ENCODE peak calls at places on chromosomes 4 and X, in seven cellular contexts. D is SK-MEL-5, O is non-pigmented ciliary epithelial cell, F is ELR, G is aorta, Q is T follicular helper cell, T is Peyer's patch. B is an unnamed sample.

GRCh38 chrX:134570899-134571298 is 87.4 kb downstream of the PLAC1 start:
- DNase-seq in D (no peak), O (no peak), F (no peak), G (no peak), Q (no peak), T (no peak), B (no peak)

GRCh38 chr4:184287697-184288255 is 70.1 kb upstream of the ENPP6 start:
- DNase-seq in D (peak), O (peak), F (peak), G (no peak), Q (no peak), T (no peak), B (no peak)

GRCh38 chr4:186227744-186228513 is 622 bp downstream of the KLKB1 start:
- DNase-seq in D (no peak), O (no peak), F (no peak), G (no peak), Q (no peak), T (no peak), B (no peak)

GRCh38 chr4:80322716-80323115 is 12.8 kb upstream of the CFAP299 start:
- DNase-seq in D (peak), O (no peak), F (peak), G (no peak), Q (no peak), T (no peak), B (no peak)

GRCh38 chrX:53594354-53594753 is 92.2 kb downstream of the HUWE1 start:
- DNase-seq in D (peak), O (peak), F (peak), G (no peak), Q (no peak), T (no peak), B (peak)

GRCh38 chrX:2741386-2741785 is 10.5 kb upstream of the XG start:
- DNase-seq in D (no peak), O (no peak), F (no peak), G (no peak), Q (no peak), T (no peak), B (no peak)

GRCh38 chrX:134004038-134004437 is 18.6 kb upstream of the GPC3 start:
- DNase-seq in D (no peak), O (no peak), F (no peak), G (no peak), Q (no peak), T (no peak), B (no peak)

GRCh38 chr4:142598132-142598531 is 248.0 kb downstream of the INPP4B start:
- DNase-seq in D (no peak), O (no peak), F (peak), G (no peak), Q (no peak), T (no peak), B (no peak)

GRCh38 chr4:36676139-36677050 is 395.0 kb downstream of the DTHD1 start:
- DNase-seq in D (no peak), O (no peak), F (no peak), G (no peak), Q (no peak), T (no peak), B (no peak)

GRCh38 chr4:150547154-150547838 is 34.7 kb upstream of the MAB21L2 start:
- DNase-seq in D (no peak), O (no peak), F (no peak), G (no peak), Q (no peak), T (no peak), B (no peak)

GRCh38 chrX:105845661-105846060 is 23.3 kb downstream of the NRK start:
- DNase-seq in D (no peak), O (no peak), F (no peak), G (no peak), Q (no peak), T (no peak), B (no peak)

GRCh38 chrX:131704136-131704695 is 160.3 kb downstream of the OR13H1 start:
- DNase-seq in D (peak), O (no peak), F (peak), G (peak), Q (peak), T (no peak), B (peak)

GRCh38 chrX:152896450-152896849 is 1.4 kb upstream of the ZNF185 start:
- DNase-seq in D (no peak), O (no peak), F (peak), G (no peak), Q (no peak), T (no peak), B (no peak)

GRCh38 chr4:183163135-183163534 is 64.1 kb downstream of the WWC2 start:
- DNase-seq in D (no peak), O (no peak), F (no peak), G (no peak), Q (no peak), T (no peak), B (no peak)

GRCh38 chrX:43436497-43436896 is 219.6 kb upstream of the MAOA start:
- DNase-seq in D (no peak), O (no peak), F (no peak), G (no peak), Q (no peak), T (no peak), B (no peak)

GRCh38 chr4:151173751-151174325 is 74.4 kb downstream of the RPS3A start:
- DNase-seq in D (no peak), O (no peak), F (no peak), G (no peak), Q (no peak), T (no peak), B (no peak)

GRCh38 chrX:67636532-67636931 is 92.7 kb downstream of the AR start:
- DNase-seq in D (no peak), O (no peak), F (peak), G (no peak), Q (no peak), T (no peak), B (no peak)

GRCh38 chr4:89044147-89044900 is 12.7 kb downstream of the FAM13A start:
- DNase-seq in D (no peak), O (no peak), F (no peak), G (no peak), Q (no peak), T (no peak), B (no peak)

GRCh38 chr4:188021548-188022249 is 26.1 kb downstream of the ZFP42 start:
- DNase-seq in D (no peak), O (no peak), F (no peak), G (no peak), Q (no peak), T (no peak), B (no peak)

GRCh38 chr4:175421506-175421905 is 390.6 kb downstream of the GPM6A start:
- DNase-seq in D (no peak), O (no peak), F (peak), G (no peak), Q (no peak), T (no peak), B (no peak)

GRCh38 chr4:53478671-53479456 is 101.4 kb downstream of the FIP1L1 start:
- DNase-seq in D (no peak), O (peak), F (peak), G (peak), Q (no peak), T (no peak), B (no peak)

GRCh38 chrX:20066968-20067708 is 49.6 kb downstream of the MAP7D2 start:
- DNase-seq in D (peak), O (no peak), F (peak), G (no peak), Q (peak), T (no peak), B (peak)

GRCh38 chr4:122863626-122864025 is 37.0 kb downstream of the FGF2 start:
- DNase-seq in D (no peak), O (no peak), F (no peak), G (no peak), Q (no peak), T (no peak), B (no peak)

GRCh38 chr4:153781717-153782416 is 7.0 kb downstream of the SFRP2 start:
- DNase-seq in D (no peak), O (no peak), F (no peak), G (no peak), Q (no peak), T (no peak), B (no peak)

GRCh38 chr4:144627663-144628076 is 18.3 kb upstream of the HHIP start:
- DNase-seq in D (peak), O (peak), F (peak), G (no peak), Q (no peak), T (no peak), B (peak)

GRCh38 chr4:81030617-81031388 is at the start of gene BMP3:
- DNase-seq in D (no peak), O (no peak), F (no peak), G (no peak), Q (no peak), T (peak), B (no peak)

GRCh38 chrX:47936224-47936939 is 67.4 kb downstream of the ZNF182 start:
- DNase-seq in D (no peak), O (no peak), F (no peak), G (no peak), Q (no peak), T (no peak), B (no peak)

GRCh38 chr4:16642897-16643296 is 255.5 kb downstream of the LDB2 start:
- DNase-seq in D (peak), O (no peak), F (peak), G (no peak), Q (no peak), T (no peak), B (peak)

GRCh38 chr4:7335363-7336066 is 99.2 kb downstream of the PSAPL1 start:
- DNase-seq in D (peak), O (no peak), F (peak), G (no peak), Q (no peak), T (peak), B (peak)

GRCh38 chr4:77600521-77601451 is 4.8 kb upstream of the CXCL13 start:
- DNase-seq in D (peak), O (no peak), F (peak), G (no peak), Q (no peak), T (no peak), B (peak)

GRCh38 chrX:107565916-107566602 is 62.3 kb upstream of the PRPS1 start:
- DNase-seq in D (peak), O (peak), F (peak), G (no peak), Q (no peak), T (no peak), B (no peak)

GRCh38 chr4:73707918-73708577 is 32.3 kb upstream of the CXCL8 start:
- DNase-seq in D (peak), O (no peak), F (peak), G (peak), Q (no peak), T (no peak), B (peak)

GRCh38 chrX:45385767-45386166 is 185.1 kb upstream of the DIPK2B start:
- DNase-seq in D (no peak), O (no peak), F (peak), G (no peak), Q (no peak), T (no peak), B (no peak)

GRCh38 chrX:1153940-1154339 is 58.5 kb downstream of the CRLF2 start:
- DNase-seq in D (no peak), O (no peak), F (peak), G (no peak), Q (no peak), T (no peak), B (no peak)

B was measured in COLO829.